ENCODE peak calls at places on chromosomes 12 and 14, in five cellular contexts. M is GM23248, P is ovary, X is AG10803, J is BJ. Z is an unnamed sample.

GRCh38 chr12:64696065-64696741 is 63.0 kb downstream of the GNS start:
- DNase-seq in X (peak), J (no peak), M (peak), P (no peak), Z (no peak)

GRCh38 chr12:116525418-116526001 is 33.7 kb upstream of the MAP1LC3B2 start:
- DNase-seq in J (no peak), X (peak), P (peak), M (peak), Z (peak)

GRCh38 chr12:113050808-113051207 is 5.7 kb upstream of the DTX1 start:
- DNase-seq in J (no peak), M (no peak), X (no peak), P (no peak), Z (no peak)

GRCh38 chr12:9064815-9065606 is 50.7 kb downstream of the A2M start:
- DNase-seq in P (peak), M (peak), X (peak), J (no peak), Z (no peak)

GRCh38 chr14:74459289-74459946 is 33.4 kb upstream of the SYNDIG1L start:
- DNase-seq in X (peak), M (peak), P (no peak), J (peak), Z (peak)

GRCh38 chr14:95507701-95508103 is 8.7 kb downstream of the SYNE3 start:
- DNase-seq in X (peak), M (peak), P (no peak), J (no peak), Z (no peak)

GRCh38 chr14:73785834-73786631 is 65.6 kb upstream of the PTGR2 start:
- DNase-seq in J (peak), M (peak), P (peak), X (peak), Z (peak)

GRCh38 chr14:30191639-30192279 is 264.1 kb upstream of the PRKD1 start:
- DNase-seq in M (peak), P (no peak), J (no peak), X (peak), Z (no peak)

GRCh38 chr14:100375273-100375962 is 52.3 kb downstream of the SLC25A47 start:
- DNase-seq in M (peak), X (peak), J (peak), P (peak), Z (peak)

GRCh38 chr12:115872212-115872611 is 405.3 kb downstream of the MED13L start:
- DNase-seq in M (no peak), X (no peak), J (no peak), P (no peak), Z (no peak)

GRCh38 chr14:85175556-85175955 is 354.4 kb upstream of the FLRT2 start:
- DNase-seq in P (no peak), M (peak), J (no peak), X (peak), Z (peak)

GRCh38 chr12:47905313-47905730 is 528 bp upstream of the VDR start:
- DNase-seq in J (no peak), P (peak), X (no peak), M (peak), Z (no peak)

GRCh38 chr14:88660056-88660455 is 97.2 kb downstream of the ZC3H14 start:
- DNase-seq in M (no peak), J (no peak), P (no peak), X (peak), Z (no peak)

GRCh38 chr14:96663491-96664067 is 133.6 kb upstream of the VRK1 start:
- DNase-seq in M (no peak), X (no peak), P (no peak), J (no peak), Z (no peak)

GRCh38 chr12:2094597-2094996 is 41.8 kb downstream of the CACNA1C start:
- DNase-seq in M (peak), J (no peak), P (no peak), X (peak), Z (no peak)

GRCh38 chr12:78447373-78447772 is 417.2 kb upstream of the SYT1 start:
- DNase-seq in X (no peak), J (no peak), M (no peak), P (no peak), Z (no peak)

GRCh38 chr12:75209782-75210138 is at the start of gene KCNC2:
- DNase-seq in M (no peak), J (no peak), P (no peak), X (no peak), Z (no peak)

GRCh38 chr14:34251662-34252061 is 210.4 kb downstream of the SPTSSA start:
- DNase-seq in J (no peak), M (no peak), X (no peak), P (no peak), Z (no peak)

GRCh38 chr12:55789893-55790292 is 27.6 kb downstream of the SARNP start:
- DNase-seq in J (no peak), X (no peak), P (no peak), M (no peak), Z (no peak)

GRCh38 chr12:30694412-30694955 is 1.2 kb downstream of the IPO8 start:
- DNase-seq in P (no peak), J (no peak), M (peak), X (no peak), Z (no peak)

GRCh38 chr12:67759829-67760228 is 111.3 kb downstream of the DYRK2 start:
- DNase-seq in M (no peak), J (no peak), X (no peak), P (no peak), Z (no peak)

GRCh38 chr12:86006727-86007126 is 132.6 kb downstream of the NTS start:
- DNase-seq in J (no peak), P (no peak), M (no peak), X (no peak), Z (no peak)

GRCh38 chr14:24241829-24242443 is 487 bp downstream of the TINF2 start:
- DNase-seq in P (peak), J (no peak), M (peak), X (peak), Z (peak)

GRCh38 chr14:94701854-94702370 is 68.0 kb downstream of the GSC start:
- DNase-seq in P (no peak), M (no peak), X (no peak), J (no peak), Z (no peak)

GRCh38 chr12:19140381-19141236 is 11.1 kb downstream of the PLEKHA5 start:
- DNase-seq in M (no peak), X (no peak), P (no peak), J (no peak), Z (no peak)

GRCh38 chr12:56104815-56105476 is 587 bp downstream of the PA2G4 start:
- DNase-seq in M (peak), X (peak), J (no peak), P (peak), Z (no peak)

GRCh38 chr12:40228727-40229126 is 3.9 kb downstream of the LRRK2 start:
- DNase-seq in M (no peak), P (no peak), J (no peak), X (no peak), Z (no peak)

GRCh38 chr14:96364911-96365310 is 1.6 kb downstream of the GSKIP start:
- DNase-seq in J (no peak), X (no peak), P (no peak), M (no peak), Z (no peak)

GRCh38 chr12:124761876-124762275 is 101.8 kb downstream of the SCARB1 start:
- DNase-seq in P (peak), X (no peak), J (no peak), M (no peak), Z (no peak)

GRCh38 chr12:67068773-67069450 is 200.2 kb upstream of the CAND1 start:
- DNase-seq in X (peak), M (peak), P (peak), J (no peak), Z (no peak)

GRCh38 chr12:977163-977562 is 13.9 kb upstream of the ERC1 start:
- DNase-seq in J (no peak), X (no peak), P (no peak), M (no peak), Z (no peak)

DNA sequence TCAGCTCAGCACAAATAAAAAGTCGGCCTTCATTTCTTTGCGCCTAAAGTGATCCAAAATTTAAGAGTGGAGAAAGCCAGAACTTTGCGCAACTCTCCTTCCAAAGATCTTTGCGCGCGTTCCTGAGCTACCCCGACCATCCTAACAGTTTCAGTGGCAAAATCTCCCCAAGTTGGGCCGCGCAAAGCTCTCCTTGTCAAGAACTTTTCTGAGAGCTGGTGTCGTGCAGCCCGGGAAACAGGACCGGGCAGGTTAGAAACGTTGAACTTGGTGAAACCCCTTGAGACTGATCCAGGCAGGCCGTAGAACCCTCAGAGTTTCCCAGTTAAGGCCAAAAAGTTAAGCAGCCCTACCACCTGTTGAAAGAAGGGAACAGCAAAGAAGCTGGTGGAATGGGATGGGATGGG is 984 bp downstream of the DBX2 start:
- DNase-seq in P (no peak), J (no peak), M (peak), X (no peak), Z (no peak)
- H3K4me3 ChIP-seq in P (no peak), J (no peak), M (no peak), X (no peak), Z (no peak)

GRCh38 chr12:70971395-70971794 is 50.9 kb upstream of the PTPRR start:
- DNase-seq in P (no peak), J (no peak), X (peak), M (peak), Z (no peak)
- H3K4me3 ChIP-seq in P (no peak), J (no peak), X (no peak), M (no peak), Z (no peak)

GRCh38 chr14:65210827-65211192 is 108.5 kb upstream of the MAX start:
- DNase-seq in J (no peak), M (peak), X (peak), P (no peak), Z (no peak)
- H3K4me3 ChIP-seq in J (no peak), M (peak), X (no peak), P (no peak), Z (no peak)

DNA sequence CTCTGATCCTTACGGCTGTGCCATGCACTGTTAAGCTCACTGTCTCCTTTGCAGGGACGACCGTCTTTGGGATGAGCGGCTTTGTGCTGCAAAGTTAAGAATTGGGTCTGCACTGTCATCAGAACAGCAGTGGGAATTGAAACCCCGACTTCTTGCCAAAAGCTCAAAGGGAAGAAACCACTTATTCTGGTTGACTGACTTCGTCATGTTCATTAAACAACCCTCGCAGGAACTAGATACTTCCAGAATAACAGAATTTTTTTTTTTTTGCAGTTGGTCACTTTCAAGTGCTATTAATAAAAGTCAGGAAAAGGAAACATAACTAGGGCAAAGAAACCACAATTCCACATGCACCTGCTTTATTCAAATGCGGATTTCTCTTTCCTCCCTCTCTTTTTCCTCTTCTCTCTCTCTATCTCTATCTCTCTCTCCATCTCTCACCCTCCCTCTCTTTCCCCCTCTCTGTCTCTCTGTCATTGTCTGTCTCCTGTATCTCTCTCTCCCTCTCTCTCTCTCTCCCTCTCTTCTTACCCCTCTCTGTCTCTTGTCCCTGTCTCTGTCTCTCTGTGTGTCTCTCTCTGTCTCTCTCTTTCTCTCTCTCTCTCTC is 12.3 kb upstream of the GLT1D1 start:
- DNase-seq in M (no peak), J (no peak), X (no peak), P (no peak), Z (no peak)
- H3K4me3 ChIP-seq in M (no peak), J (no peak), X (no peak), P (no peak), Z (no peak)

DNA sequence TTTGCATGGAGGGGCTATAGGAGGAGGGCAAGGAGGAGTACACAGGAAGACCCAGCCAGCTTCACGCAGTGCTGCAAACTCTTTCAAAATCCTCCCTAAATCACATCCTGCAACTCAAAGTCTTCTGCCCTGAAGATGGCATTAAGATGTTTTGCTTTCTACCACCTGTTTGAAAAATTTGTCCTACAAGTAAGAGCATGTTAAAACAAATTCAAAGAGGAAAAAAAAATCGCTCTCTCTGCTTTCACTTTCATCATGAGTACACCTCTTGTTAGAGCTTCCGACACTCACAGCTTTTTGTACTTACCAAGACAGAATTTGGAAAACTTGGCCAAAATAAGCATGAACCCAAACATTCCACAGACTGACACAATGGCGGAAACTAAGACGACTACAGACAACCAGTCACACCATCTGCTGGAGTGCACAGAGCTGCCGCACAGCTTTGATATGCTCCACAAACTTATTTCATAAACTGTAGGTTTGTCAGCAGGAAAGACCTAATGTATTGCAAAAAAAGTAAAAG is 21.3 kb downstream of the GCH1 start:
- DNase-seq in P (no peak), X (peak), J (no peak), M (peak), Z (no peak)
- H3K4me3 ChIP-seq in P (peak), X (peak), J (peak), M (peak), Z (peak)

GRCh38 chr12:58966939-58967338 is 46.6 kb upstream of the LRIG3 start:
- DNase-seq in J (no peak), M (peak), P (no peak), X (peak), Z (no peak)

GRCh38 chr12:58963844-58964243 is 43.5 kb upstream of the LRIG3 start:
- DNase-seq in J (no peak), P (no peak), X (no peak), M (no peak), Z (no peak)

GRCh38 chr12:58967551-58967950 is 47.2 kb upstream of the LRIG3 start:
- DNase-seq in M (peak), J (no peak), P (no peak), X (peak), Z (peak)

GRCh38 chr12:58965568-58965967 is 45.3 kb upstream of the LRIG3 start:
- DNase-seq in J (no peak), P (no peak), X (no peak), M (no peak), Z (no peak)

GRCh38 chr12:58969227-58969626 is 48.9 kb upstream of the LRIG3 start:
- DNase-seq in M (no peak), P (no peak), X (peak), J (no peak), Z (no peak)
- H3K4me3 ChIP-seq in M (no peak), P (no peak), X (no peak), J (no peak), Z (no peak)

GRCh38 chr12:109764123-109764522 is 50.5 kb downstream of the FAM222A start:
- DNase-seq in J (no peak), M (no peak), X (no peak), P (peak), Z (no peak)
- H3K4me3 ChIP-seq in J (no peak), M (no peak), X (no peak), P (no peak), Z (no peak)

Z was measured in skeletal muscle cell.